ENCODE peak calls at places on chromosomes 2 and 18, in four cellular contexts. H is kidney, O is sigmoid colon, G is mammary epithelial cell. K is an unnamed sample. For H3K4me1, the result is how much of the 10 kb centered on the place peaks cover.

GRCh38 chr18:9337875-9338274 is 3.3 kb downstream of the TWSG1 start:
- DNase-seq in O (no peak), H (no peak), G (peak), K (no peak)

GRCh38 chr2:49827366-49827765 is 673.1 kb upstream of the FSHR start:
- DNase-seq in H (no peak), G (no peak), O (no peak), K (no peak)

GRCh38 chr2:162029287-162029901 is 44.6 kb downstream of the DPP4 start:
- DNase-seq in G (peak), H (peak), O (no peak), K (no peak)

GRCh38 chr2:4884117-4884571 is 808.0 kb upstream of the SOX11 start:
- DNase-seq in G (no peak), H (peak), O (no peak), K (no peak)

GRCh38 chr2:170155022-170155722 is 22.8 kb upstream of the MYO3B start:
- DNase-seq in G (no peak), H (no peak), O (no peak), K (no peak)

GRCh38 chr2:86603892-86604291 is 19.8 kb downstream of the RNF103 start:
- DNase-seq in O (no peak), G (no peak), H (no peak), K (no peak)

GRCh38 chr2:218892693-218893348 is 12.2 kb downstream of the WNT10A start:
- DNase-seq in G (peak), O (no peak), H (peak), K (peak)

GRCh38 chr2:98012561-98012979 is 16.8 kb upstream of the TMEM131 start:
- DNase-seq in H (no peak), O (no peak), G (no peak), K (no peak)

GRCh38 chr2:28583899-28584553 is 88.2 kb downstream of the PLB1 start:
- DNase-seq in G (peak), H (peak), O (peak), K (peak)

GRCh38 chr18:58983260-58983659 is 118.6 kb downstream of the ZNF532 start:
- DNase-seq in G (no peak), O (no peak), H (no peak), K (no peak)

GRCh38 chr18:54393648-54394294 is 36.1 kb downstream of the C18orf54 start:
- DNase-seq in H (no peak), G (no peak), O (no peak), K (no peak)

GRCh38 chr18:1270081-1270480 is 365.4 kb downstream of the ADCYAP1 start:
- DNase-seq in G (no peak), H (no peak), O (no peak), K (no peak)

GRCh38 chr2:122061206-122061605 is 305.8 kb downstream of the TSN start:
- DNase-seq in H (no peak), O (no peak), G (no peak), K (no peak)

GRCh38 chr2:170818294-170819104 is 1.8 kb downstream of the GAD1 start:
- DNase-seq in O (no peak), H (no peak), G (peak), K (no peak)

GRCh38 chr2:113791697-113792590 is 35.5 kb upstream of the SLC35F5 start:
- DNase-seq in G (peak), O (no peak), H (no peak), K (no peak)

GRCh38 chr2:224217233-224217961 is 178.3 kb upstream of the SERPINE2 start:
- DNase-seq in O (no peak), H (no peak), G (no peak), K (no peak)

GRCh38 chr18:23575309-23575651 is 11.0 kb downstream of the NPC1 start:
- DNase-seq in H (no peak), O (no peak), G (no peak), K (no peak)

GRCh38 chr18:45913276-45913675 is 53.9 kb downstream of the EPG5 start:
- DNase-seq in G (no peak), H (no peak), O (no peak), K (no peak)

GRCh38 chr2:127423476-127423840 is 5.2 kb downstream of the PROC start:
- DNase-seq in O (no peak), H (no peak), G (peak), K (peak)

GRCh38 chr2:216109962-216110614 is 940 bp downstream of the XRCC5 start:
- DNase-seq in G (peak), O (no peak), H (no peak), K (no peak)

GRCh38 chr2:42959148-42959992 is 167.0 kb upstream of the HAAO start:
- DNase-seq in H (peak), O (peak), G (peak), K (no peak)

GRCh38 chr2:226337941-226338605 is 461.5 kb downstream of the IRS1 start:
- DNase-seq in O (no peak), G (no peak), H (no peak), K (no peak)

GRCh38 chr2:119288576-119288975 is 64.9 kb downstream of the STEAP3 start:
- DNase-seq in O (no peak), G (no peak), H (no peak), K (no peak)

GRCh38 chr2:138829326-138829725 is 49.1 kb upstream of the NXPH2 start:
- DNase-seq in H (no peak), G (peak), O (no peak), K (no peak)
- TF ChIP-seq CTCF in H (no peak), G (peak), O (no peak), K (peak)

GRCh38 chr2:9228781-9229469 is 22.3 kb downstream of the ASAP2 start:
- DNase-seq in O (no peak), G (no peak), H (peak), K (no peak)
- H3K4me1 ChIP-seq in O (half or more), G (half or more), H (half or more), K (under half)

GRCh38 chr2:207064128-207064694 is 101.5 kb downstream of the KLF7 start:
- DNase-seq in O (no peak), G (no peak), H (no peak), K (no peak)
- H3K27ac ChIP-seq in O (no peak), G (no peak), H (no peak), K (no peak)

DNA sequence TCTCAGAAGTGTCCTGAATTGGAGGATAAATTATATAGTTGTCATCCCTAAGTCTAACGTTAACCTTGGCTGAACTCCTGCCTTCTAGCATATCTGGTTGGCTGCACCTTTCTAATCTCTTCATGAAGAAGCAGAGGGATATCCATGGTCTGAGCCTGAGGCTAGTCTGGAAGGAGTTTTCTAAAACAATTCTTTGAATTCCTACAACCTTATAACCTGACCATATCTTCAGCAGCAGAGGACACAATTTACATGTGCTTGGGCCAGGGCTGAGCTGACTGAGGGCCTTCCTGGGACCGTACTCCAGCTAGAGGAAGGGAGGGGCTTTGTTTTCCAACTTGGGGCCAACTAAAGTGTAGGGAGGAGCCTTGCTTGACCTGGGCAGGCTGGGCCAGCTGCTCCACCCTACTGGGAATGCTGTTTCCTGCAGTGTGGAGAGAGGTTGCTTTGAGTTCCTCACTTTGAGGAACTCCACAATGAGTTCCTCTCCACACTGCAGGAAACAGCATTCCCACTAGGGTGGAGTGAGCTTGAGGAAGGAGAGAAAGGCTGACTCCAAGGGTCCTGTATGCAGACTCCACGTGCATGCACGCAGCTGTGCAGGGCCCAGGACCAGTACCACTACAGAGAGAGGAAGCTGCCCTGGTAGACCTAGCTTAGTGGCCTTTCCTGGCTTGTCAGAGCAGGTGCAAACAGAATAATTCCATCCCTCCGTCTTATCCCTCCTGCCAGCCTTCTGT is 19.6 kb downstream of the CEP68 start:
- DNase-seq in G (no peak), O (no peak), H (peak), K (no peak)
- TF ChIP-seq CTCF in G (no peak), O (no peak), H (no peak), K (no peak)